ENCODE peak calls at places on chromosome 3, in eight cellular contexts. L is psoas muscle, U is tibial nerve, A is cardiac muscle cell, G is OCI-LY7, W is sigmoid colon, Y is neural progenitor cell, O is RWPE2. H is an unnamed sample.
A peak's percentile ranks its signal among the peaks of the same experiment; 100 is the strongest.

GRCh38 chr3:141401584-141402475 is 33.5 kb downstream of the ZBTB38 start:
- DNase-seq in L (peak; percentile 58), U (no peak), A (peak; percentile 63), G (no peak), W (no peak), Y (peak; percentile 73), O (no peak), H (no peak)

GRCh38 chr3:9947025-9947995 is 4.9 kb downstream of the PRRT3 start:
- DNase-seq in L (peak; percentile 80), U (peak; percentile 31), A (peak; percentile 78), G (no peak), W (peak; percentile 91), Y (peak; percentile 85), O (peak; percentile 78), H (peak; percentile 61)

GRCh38 chr3:27939510-27939909 is 217.4 kb upstream of the EOMES start:
- DNase-seq in L (no peak), U (no peak), A (no peak), G (no peak), W (no peak), Y (no peak), O (no peak), H (no peak)

GRCh38 chr3:72655151-72655551 is 193.1 kb downstream of the SHQ1 start:
- DNase-seq in L (no peak), U (no peak), A (peak; percentile 40), G (no peak), W (no peak), Y (peak; percentile 89), O (no peak), H (no peak)

GRCh38 chr3:150699068-150699635 is 4.6 kb downstream of the ERICH6 start:
- DNase-seq in L (no peak), U (no peak), A (peak; percentile 43), G (no peak), W (no peak), Y (no peak), O (no peak), H (no peak)

GRCh38 chr3:81530180-81530939 is 231.1 kb downstream of the GBE1 start:
- DNase-seq in L (no peak), U (no peak), A (no peak), G (no peak), W (no peak), Y (no peak), O (no peak), H (no peak)

GRCh38 chr3:136498919-136499447 is 248.8 kb downstream of the PCCB start:
- DNase-seq in L (no peak), U (no peak), A (no peak), G (no peak), W (no peak), Y (no peak), O (no peak), H (no peak)

GRCh38 chr3:157239082-157239704 is 79.2 kb upstream of the CCNL1 start:
- DNase-seq in L (peak; percentile 38), U (peak; percentile 18), A (peak; percentile 84), G (peak; percentile 64), W (peak; percentile 77), Y (peak; percentile 82), O (no peak), H (peak; percentile 78)

GRCh38 chr3:151213151-151213550 is 10.1 kb upstream of the GPR171 start:
- DNase-seq in L (no peak), U (no peak), A (no peak), G (no peak), W (no peak), Y (no peak), O (no peak), H (no peak)

GRCh38 chr3:58526124-58526957 is 10.6 kb downstream of the ACOX2 start:
- DNase-seq in L (no peak), U (no peak), A (peak; percentile 94), G (no peak), W (no peak), Y (no peak), O (no peak), H (no peak)

GRCh38 chr3:172982731-172983364 is 158.2 kb downstream of the SPATA16 start:
- DNase-seq in L (no peak), U (no peak), A (peak; percentile 30), G (no peak), W (no peak), Y (no peak), O (no peak), H (no peak)

GRCh38 chr3:54822206-54822605 is 105.7 kb downstream of the LRTM1 start:
- DNase-seq in L (no peak), U (no peak), A (peak; percentile 48), G (no peak), W (no peak), Y (no peak), O (no peak), H (no peak)

GRCh38 chr3:163490119-163490518 is 1588.2 kb downstream of the SI start:
- DNase-seq in L (no peak), U (no peak), A (peak; percentile 32), G (peak; percentile 21), W (no peak), Y (peak; percentile 82), O (no peak), H (peak; percentile 80)

GRCh38 chr3:18071833-18072232 is 329.4 kb upstream of the TBC1D5 start:
- DNase-seq in L (no peak), U (no peak), A (no peak), G (no peak), W (no peak), Y (no peak), O (no peak), H (no peak)

GRCh38 chr3:11764931-11765363 is 81.7 kb downstream of the TAMM41 start:
- DNase-seq in L (no peak), U (no peak), A (peak; percentile 44), G (no peak), W (no peak), Y (no peak), O (no peak), H (no peak)

GRCh38 chr3:115922681-115923347 is 299.5 kb downstream of the GAP43 start:
- DNase-seq in L (no peak), U (no peak), A (peak; percentile 48), G (no peak), W (no peak), Y (peak; percentile 26), O (no peak), H (peak; percentile 35)

GRCh38 chr3:127970966-127971592 is 56.0 kb downstream of the KBTBD12 start:
- DNase-seq in L (no peak), U (no peak), A (peak; percentile 64), G (peak; percentile 54), W (no peak), Y (peak; percentile 70), O (no peak), H (peak; percentile 55)

GRCh38 chr3:54826255-54826691 is 101.6 kb downstream of the LRTM1 start:
- DNase-seq in L (no peak), U (no peak), A (no peak), G (no peak), W (no peak), Y (no peak), O (no peak), H (no peak)

GRCh38 chr3:143287403-143287802 is 167.8 kb downstream of the CHST2 start:
- DNase-seq in L (no peak), U (no peak), A (no peak), G (no peak), W (no peak), Y (no peak), O (no peak), H (no peak)

GRCh38 chr3:196524527-196524926 is 9.4 kb upstream of the SMCO1 start:
- DNase-seq in L (no peak), U (no peak), A (no peak), G (peak; percentile 36), W (no peak), Y (peak; percentile 30), O (no peak), H (peak; percentile 15)

GRCh38 chr3:88385090-88385489 is 235.3 kb downstream of the C3orf38 start:
- DNase-seq in L (no peak), U (no peak), A (no peak), G (no peak), W (no peak), Y (no peak), O (no peak), H (no peak)

DNA sequence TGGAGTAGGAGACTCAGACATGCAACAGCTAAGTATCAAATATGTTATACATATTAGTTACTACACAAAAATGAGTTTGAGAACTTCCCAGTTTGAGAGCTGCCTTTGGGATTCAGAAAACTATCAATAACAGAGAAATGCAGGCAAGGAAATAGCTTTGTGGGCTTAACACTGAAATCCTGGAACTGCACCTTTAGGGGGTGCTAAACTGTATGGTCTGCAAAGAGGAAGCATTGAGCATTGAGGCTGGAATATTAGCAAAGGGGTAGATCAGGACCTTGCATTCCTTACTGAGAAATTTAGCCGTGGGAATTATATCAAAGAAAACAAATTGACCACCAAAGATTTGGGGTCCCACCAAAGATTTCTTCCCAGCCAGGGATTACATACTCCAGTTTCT is 580.0 kb downstream of the ZNF385D start:
- DNase-seq in L (no peak), U (no peak), A (peak; percentile 33), G (peak; percentile 17), W (no peak), Y (peak; percentile 64), O (no peak), H (peak; percentile 26)
- TF ChIP-seq CTCF in L (peak; percentile 20), U (no peak), A (peak; percentile 61), G (peak; percentile 75), W (no peak), Y (peak; percentile 76), O (peak; percentile 43), H (peak; percentile 63)

DNA sequence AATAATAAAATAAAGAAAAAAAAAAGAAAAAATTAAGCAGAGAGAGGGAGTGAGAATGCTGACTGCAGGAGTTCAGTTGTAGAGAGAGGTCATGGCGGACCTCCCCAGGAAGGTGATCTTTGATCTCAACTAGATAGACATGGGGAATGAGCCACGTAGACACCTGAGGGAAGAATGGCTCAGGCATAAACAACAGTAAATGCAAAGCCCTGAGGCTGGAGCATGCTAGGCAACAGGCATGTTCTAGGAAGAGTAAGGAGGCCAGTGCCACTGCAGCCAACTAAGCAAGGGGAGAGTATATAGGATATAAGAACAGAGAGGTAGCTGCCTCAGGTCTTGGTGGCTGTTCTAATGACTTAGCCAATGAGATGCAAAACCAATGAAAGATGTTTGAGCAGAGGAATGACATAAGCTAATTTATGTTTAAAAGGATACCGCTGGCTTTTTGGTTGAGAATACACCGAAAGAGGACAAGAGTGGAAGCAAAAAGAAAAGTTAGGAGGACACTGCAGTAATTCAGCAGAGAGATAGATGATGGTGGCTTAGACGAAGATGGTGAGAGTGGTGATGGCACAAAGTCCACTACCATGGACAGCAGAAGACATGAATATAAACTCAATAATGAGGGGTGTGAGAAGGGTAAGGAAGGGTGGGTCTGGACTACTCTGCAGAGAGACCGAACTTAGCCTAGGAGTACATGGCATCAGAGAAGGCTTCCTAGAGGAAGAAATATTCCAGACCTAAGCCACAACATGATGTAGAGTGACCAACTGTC is 174.6 kb downstream of the P3H2 start:
- DNase-seq in L (no peak), U (no peak), A (no peak), G (no peak), W (no peak), Y (no peak), O (no peak), H (no peak)
- H3K9me3 ChIP-seq in L (no peaks in the 10 kb centered on the region), U (no peaks in the 10 kb centered on the region), A (no peaks in the 10 kb centered on the region), G (no peaks in the 10 kb centered on the region), W (no peaks in the 10 kb centered on the region), Y (no peaks in the 10 kb centered on the region), O (no peaks in the 10 kb centered on the region), H (no peaks in the 10 kb centered on the region)

GRCh38 chr3:155995525-155996370 is 124.6 kb upstream of the KCNAB1 start:
- DNase-seq in L (no peak), U (no peak), A (peak; percentile 77), G (peak; percentile 22), W (no peak), Y (peak; percentile 56), O (no peak), H (no peak)
- TF ChIP-seq CTCF in L (peak; percentile 17), U (no peak), A (peak; percentile 60), G (peak; percentile 68), W (peak; percentile 5), Y (peak; percentile 72), O (peak; percentile 57), H (peak; percentile 59)

GRCh38 chr3:118055381-118055780 is 979.3 kb downstream of the IGSF11 start:
- DNase-seq in L (no peak), U (no peak), A (no peak), G (no peak), W (no peak), Y (no peak), O (no peak), H (no peak)
- H3K9me3 ChIP-seq in L (peaks cover 5% of the 10 kb centered on the region), U (no peaks in the 10 kb centered on the region), A (no peaks in the 10 kb centered on the region), G (no peaks in the 10 kb centered on the region), W (no peaks in the 10 kb centered on the region), Y (no peaks in the 10 kb centered on the region), O (no peaks in the 10 kb centered on the region), H (no peaks in the 10 kb centered on the region)